ENCODE peak calls at places on chromosome 10, in four cellular contexts. Z is adrenal gland, N is tibial artery, D is A549. F is an unnamed sample.

GRCh38 chr10:110268442-110268841 is 36.3 kb downstream of the SMNDC1 start:
- DNase-seq in Z (no peak), N (no peak), D (no peak), F (no peak)

GRCh38 chr10:103727546-103727963 is 127.8 kb downstream of the SH3PXD2A start:
- DNase-seq in Z (no peak), N (no peak), D (no peak), F (no peak)

GRCh38 chr10:128516180-128516579 is 390.0 kb upstream of the MKI67 start:
- DNase-seq in Z (no peak), N (no peak), D (no peak), F (no peak)

GRCh38 chr10:71613303-71613777 is 106.2 kb downstream of the C10orf105 start:
- DNase-seq in Z (no peak), N (no peak), D (no peak), F (peak; percentile 81)

GRCh38 chr10:3737811-3738311 is 47.1 kb downstream of the KLF6 start:
- DNase-seq in Z (no peak), N (no peak), D (no peak), F (no peak)

GRCh38 chr10:132140167-132140925 is 46.4 kb upstream of the DPYSL4 start:
- DNase-seq in Z (no peak), N (no peak), D (no peak), F (no peak)

GRCh38 chr10:131273476-131273875 is 38.0 kb downstream of the TCERG1L start:
- DNase-seq in Z (no peak), N (no peak), D (no peak), F (no peak)

GRCh38 chr10:73793456-73793855 is 8.1 kb downstream of the ZSWIM8 start:
- DNase-seq in Z (no peak), N (no peak), D (no peak), F (peak; percentile 9)

GRCh38 chr10:48523820-48524758 is 80.8 kb downstream of the ARHGAP22 start:
- DNase-seq in Z (peak; percentile 27), N (no peak), D (peak; percentile 43), F (no peak)

GRCh38 chr10:110162749-110163148 is 44.7 kb upstream of the MXI1 start:
- DNase-seq in Z (no peak), N (no peak), D (no peak), F (no peak)

GRCh38 chr10:77872151-77872946 is 54.2 kb downstream of the DLG5 start:
- DNase-seq in Z (peak; percentile 90), N (no peak), D (no peak), F (no peak)

GRCh38 chr10:125283191-125283590 is 122.8 kb upstream of the CTBP2 start:
- DNase-seq in Z (no peak), N (no peak), D (no peak), F (no peak)

GRCh38 chr10:70921285-70921684 is 32.9 kb upstream of the PCBD1 start:
- DNase-seq in Z (no peak), N (no peak), D (no peak), F (no peak)

GRCh38 chr10:89478739-89479116 is 56.7 kb downstream of the SLC16A12 start:
- DNase-seq in Z (no peak), N (no peak), D (no peak), F (no peak)

GRCh38 chr10:86461963-86462804 is 59.4 kb downstream of the WAPL start:
- DNase-seq in Z (no peak), N (no peak), D (no peak), F (no peak)

GRCh38 chr10:74437822-74438221 is 286.8 kb downstream of the ADK start:
- DNase-seq in Z (no peak), N (no peak), D (peak; percentile 12), F (no peak)

GRCh38 chr10:68239596-68240150 is 7.8 kb upstream of the ATOH7 start:
- DNase-seq in Z (no peak), N (no peak), D (no peak), F (no peak)

GRCh38 chr10:63064706-63065105 is 68.4 kb upstream of the NRBF2 start:
- DNase-seq in Z (no peak), N (no peak), D (no peak), F (no peak)

GRCh38 chr10:129418826-129419225 is 48.2 kb upstream of the MGMT start:
- DNase-seq in Z (no peak), N (no peak), D (no peak), F (no peak)

GRCh38 chr10:128686638-128687278 is 560.5 kb upstream of the MKI67 start:
- DNase-seq in Z (no peak), N (no peak), D (no peak), F (no peak)

GRCh38 chr10:82742478-82742877 is 867.5 kb downstream of the NRG3 start:
- DNase-seq in Z (peak; percentile 51), N (no peak), D (no peak), F (no peak)

GRCh38 chr10:88660593-88660884 is 3.7 kb upstream of the LIPF start:
- DNase-seq in Z (no peak), N (no peak), D (no peak), F (no peak)

GRCh38 chr10:48289652-48290238 is 15.2 kb upstream of the FRMPD2 start:
- DNase-seq in Z (peak; percentile 79), N (peak; percentile 43), D (peak; percentile 50), F (no peak)

GRCh38 chr10:118106426-118106825 is 59.7 kb upstream of the RAB11FIP2 start:
- DNase-seq in Z (no peak), N (no peak), D (no peak), F (no peak)

GRCh38 chr10:4351723-4352565 is 474.1 kb upstream of the AKR1E2 start:
- DNase-seq in Z (no peak), N (no peak), D (no peak), F (no peak)

GRCh38 chr10:131852161-131852822 is 48.5 kb upstream of the PPP2R2D start:
- DNase-seq in Z (no peak), N (peak; percentile 19), D (no peak), F (no peak)

GRCh38 chr10:31754803-31755624 is 173.6 kb downstream of the ARHGAP12 start:
- DNase-seq in Z (peak; percentile 64), N (no peak), D (no peak), F (no peak)

GRCh38 chr10:97729014-97729413 is 7.9 kb upstream of the ZFYVE27 start:
- DNase-seq in Z (no peak), N (no peak), D (no peak), F (no peak)

GRCh38 chr10:97731346-97732051 is 5.4 kb upstream of the ZFYVE27 start:
- DNase-seq in Z (peak; percentile 87), N (peak; percentile 72), D (peak; percentile 60), F (peak; percentile 48)

GRCh38 chr10:97733256-97733655 is 3.7 kb upstream of the ZFYVE27 start:
- DNase-seq in Z (no peak), N (no peak), D (no peak), F (no peak)

GRCh38 chr10:97734021-97734420 is 2.9 kb upstream of the ZFYVE27 start:
- DNase-seq in Z (no peak), N (no peak), D (no peak), F (no peak)

GRCh38 chr10:97732052-97732359 is 4.9 kb upstream of the ZFYVE27 start:
- DNase-seq in Z (no peak), N (no peak), D (no peak), F (no peak)
- TF ChIP-seq CTCF in Z (no peak), N (no peak), D (no peak), F (no peak)

DNA sequence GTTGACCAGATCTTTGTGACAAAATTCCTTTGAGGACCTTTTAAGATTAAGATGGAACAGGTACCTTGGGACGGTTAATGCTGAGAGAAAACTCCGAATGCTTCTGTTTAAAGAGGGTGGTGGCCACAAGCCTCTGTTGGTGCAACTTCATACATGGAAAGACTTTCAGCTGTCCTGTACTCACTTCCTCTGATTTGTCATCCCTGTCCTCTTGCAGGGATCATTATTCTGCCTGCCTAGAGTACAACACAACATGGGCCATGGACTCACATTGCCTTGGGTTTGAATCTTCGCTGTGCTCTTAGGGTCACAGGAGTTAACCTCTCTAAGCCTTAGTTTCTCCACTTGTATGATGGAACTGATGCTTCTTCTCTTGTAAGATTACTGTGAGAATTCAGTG is 75.1 kb downstream of the ENTPD1 start:
- DNase-seq in Z (no peak), N (no peak), D (no peak), F (no peak)
- H3K27ac ChIP-seq in Z (no peak overlapping the region), N (no peak overlapping the region), D (no peak overlapping the region), F (no peak overlapping the region)

DNA sequence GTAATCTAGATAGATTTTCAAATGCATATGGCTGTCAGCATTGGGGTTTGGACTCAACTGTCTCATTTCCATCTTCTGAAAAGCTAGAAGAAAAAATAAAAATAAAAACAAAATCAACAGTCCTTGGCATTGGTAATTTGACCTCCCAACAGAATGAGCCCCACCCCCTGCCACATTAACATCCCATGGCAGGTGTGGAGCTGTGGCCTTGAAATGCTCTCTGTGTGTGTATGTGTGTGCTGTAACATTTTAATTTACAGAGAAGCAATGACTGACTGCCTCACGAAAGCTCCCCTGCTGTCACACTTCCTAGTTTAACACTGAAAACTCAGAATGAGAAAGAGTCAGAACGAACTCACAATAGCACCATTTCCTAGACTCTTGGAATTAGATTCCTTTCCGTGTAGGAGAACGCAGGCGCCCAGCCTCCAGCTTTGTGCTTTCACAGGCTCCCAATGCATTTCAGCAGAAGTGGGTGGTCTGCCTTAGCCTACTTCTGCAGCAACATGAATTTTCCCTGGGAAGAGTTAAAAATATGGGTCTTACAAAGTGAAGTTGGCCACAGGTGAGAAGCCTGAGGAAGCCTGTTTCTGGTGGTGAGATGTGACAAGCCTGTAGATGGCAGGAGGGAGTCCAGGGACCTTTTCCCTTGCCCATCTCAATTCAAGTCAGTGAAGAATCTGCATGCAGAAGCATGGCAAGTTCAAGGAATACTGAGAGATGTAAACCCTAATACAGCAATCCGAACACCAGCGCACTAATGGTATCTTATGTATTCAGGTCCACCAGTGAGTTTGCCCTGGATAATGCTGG is 73.9 kb downstream of the RHOBTB1 start:
- DNase-seq in Z (no peak), N (no peak), D (no peak), F (no peak)
- TF ChIP-seq CTCF in Z (no peak), N (no peak), D (peak; percentile 27), F (peak; percentile 33)

GRCh38 chr10:76558586-76558985 is 1079.0 kb downstream of the KCNMA1 start:
- DNase-seq in Z (peak; percentile 76), N (peak; percentile 68), D (no peak), F (peak; percentile 19)
- H3K27ac ChIP-seq in Z (peak overlapping the region; percentile 45), N (peak overlapping the region; percentile 53), D (no peak overlapping the region), F (no peak overlapping the region)

GRCh38 chr10:101536800-101537199 is 51.3 kb downstream of the POLL start:
- DNase-seq in Z (no peak), N (no peak), D (peak; percentile 49), F (no peak)
- TF ChIP-seq CTCF in Z (peak; percentile 17), N (peak; percentile 21), D (peak; percentile 73), F (no peak)

GRCh38 chr10:5565671-5566581 is 41.2 kb downstream of the CALML3 start:
- DNase-seq in Z (no peak), N (no peak), D (no peak), F (no peak)
- H3K27ac ChIP-seq in Z (no peak overlapping the region), N (no peak overlapping the region), D (no peak overlapping the region), F (no peak overlapping the region)

F was measured in gastrocnemius medialis.